ENCODE peak calls at places on chromosome 3, in six cellular contexts. W is left ventricle myocardium inferior, U is A673, K is OCI-LY7, A is upper lobe of left lung, Q is body of pancreas. Y is an unnamed sample.

GRCh38 chr3:54122046-54122801 is at the start of gene CACNA2D3:
- DNase-seq in Q (no peak), W (peak; percentile 72), U (peak; percentile 11), A (peak; percentile 45), K (no peak), Y (peak; percentile 71)

GRCh38 chr3:163877805-163878204 is 1200.5 kb downstream of the SI start:
- DNase-seq in Q (no peak), W (no peak), A (no peak), U (no peak), K (no peak), Y (no peak)

GRCh38 chr3:188707396-188708288 is 464.1 kb upstream of the TPRG1 start:
- DNase-seq in Q (no peak), A (no peak), W (no peak), K (no peak), U (no peak), Y (peak; percentile 66)

GRCh38 chr3:126401611-126402160 is 7.0 kb downstream of the CFAP100 start:
- DNase-seq in A (no peak), Q (no peak), K (no peak), U (no peak), W (no peak), Y (no peak)

GRCh38 chr3:71303627-71304260 is 279.8 kb downstream of the FOXP1 start:
- DNase-seq in K (no peak), Q (no peak), W (no peak), U (peak; percentile 28), A (no peak), Y (no peak)

GRCh38 chr3:10205461-10206165 is 40.9 kb downstream of the IRAK2 start:
- DNase-seq in W (no peak), K (no peak), A (no peak), Q (peak; percentile 76), U (no peak), Y (peak; percentile 85)

GRCh38 chr3:106345353-106346027 is 476.7 kb upstream of the CBLB start:
- DNase-seq in K (no peak), Q (no peak), W (no peak), A (peak; percentile 44), U (peak; percentile 34), Y (peak; percentile 94)

GRCh38 chr3:72223628-72224027 is 438.7 kb upstream of the PROK2 start:
- DNase-seq in A (no peak), W (no peak), K (no peak), U (no peak), Q (no peak), Y (no peak)

DNA sequence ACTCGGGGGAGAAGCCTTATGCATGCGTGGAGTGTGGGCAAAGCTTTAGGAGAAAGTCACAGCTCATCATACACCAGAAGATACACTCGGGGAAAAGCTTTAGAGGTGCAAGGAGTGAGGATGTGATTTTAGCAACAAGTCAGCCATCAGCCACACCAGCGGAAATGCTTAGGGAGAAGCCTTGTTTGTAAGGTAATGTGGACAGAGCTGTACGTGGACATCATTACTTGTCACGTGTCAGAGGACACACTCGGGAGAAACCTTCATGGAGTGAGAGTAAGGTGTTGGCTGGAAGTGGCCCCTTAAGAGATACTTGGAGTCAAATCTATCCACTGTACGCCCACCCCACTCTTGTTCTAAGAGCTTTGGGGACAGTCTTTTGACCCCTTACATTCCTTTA is 28.7 kb downstream of the ZNF589 start:
- DNase-seq in Q (no peak), W (no peak), K (no peak), U (no peak), A (no peak), Y (no peak)
- H3K9me3 ChIP-seq in Q (no peaks in the 10 kb centered on the region), W (no peaks in the 10 kb centered on the region), K (no peaks in the 10 kb centered on the region), U (no peaks in the 10 kb centered on the region), A (no peaks in the 10 kb centered on the region), Y (no peaks in the 10 kb centered on the region)

GRCh38 chr3:193826126-193826795 is 233.3 kb downstream of the OPA1 start:
- DNase-seq in K (no peak), A (no peak), Q (peak; percentile 68), U (no peak), W (no peak), Y (peak; percentile 69)
- TF ChIP-seq CTCF in K (no peak), A (no peak), Q (peak; percentile 38), U (no peak), W (no peak), Y (peak; percentile 14)

GRCh38 chr3:100384735-100385134 is 16.2 kb downstream of the TOMM70 start:
- DNase-seq in A (no peak), U (no peak), K (no peak), Q (no peak), W (no peak), Y (no peak)

GRCh38 chr3:100386437-100387064 is 14.3 kb downstream of the TOMM70 start:
- DNase-seq in W (no peak), K (no peak), U (no peak), A (no peak), Q (no peak), Y (no peak)

GRCh38 chr3:100389025-100389424 is 11.9 kb downstream of the TOMM70 start:
- DNase-seq in U (no peak), K (peak; percentile 2), W (no peak), A (no peak), Q (no peak), Y (no peak)
- H3K9me3 ChIP-seq in U (peaks cover 13% of the 10 kb centered on the region), K (peaks cover 25% of the 10 kb centered on the region), W (peaks cover 15% of the 10 kb centered on the region), A (no peaks in the 10 kb centered on the region), Q (no peaks in the 10 kb centered on the region), Y (no peaks in the 10 kb centered on the region)

DNA sequence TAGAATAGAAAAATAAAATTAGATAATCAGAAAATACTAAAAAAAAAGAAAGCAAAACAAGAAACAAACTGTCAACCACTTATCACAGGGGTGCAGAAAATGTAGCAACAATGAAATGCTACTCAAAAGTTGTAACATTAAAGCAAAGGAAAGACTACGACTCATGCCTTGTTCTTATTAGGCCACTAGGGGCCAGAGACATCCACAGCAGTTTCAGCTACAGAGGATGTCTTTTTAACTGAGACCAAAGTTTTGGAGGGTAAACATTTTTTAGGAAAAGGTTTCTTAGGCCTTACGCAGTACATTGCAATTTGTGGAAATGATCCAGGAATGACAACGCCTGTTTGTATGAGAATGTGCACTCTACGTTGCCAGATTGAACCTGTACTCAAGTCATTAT is 15.4 kb upstream of the CADM2 start:
- DNase-seq in Q (no peak), K (no peak), W (no peak), A (no peak), U (no peak), Y (no peak)
- TF ChIP-seq CTCF in Q (peak; percentile 5), K (no peak), W (no peak), A (no peak), U (peak; percentile 38), Y (no peak)

GRCh38 chr3:109696932-109697331 is 359.6 kb upstream of the DPPA4 start:
- DNase-seq in Q (no peak), K (no peak), U (no peak), A (no peak), W (no peak), Y (no peak)
- H3K9me3 ChIP-seq in Q (no peaks in the 10 kb centered on the region), K (no peaks in the 10 kb centered on the region), U (peaks cover 4% of the 10 kb centered on the region), A (no peaks in the 10 kb centered on the region), W (peaks cover 34% of the 10 kb centered on the region), Y (no peaks in the 10 kb centered on the region)

GRCh38 chr3:58218904-58219303 is 8.1 kb upstream of the DNASE1L3 start:
- DNase-seq in U (no peak), A (no peak), W (no peak), Q (no peak), K (no peak), Y (no peak)

GRCh38 chr3:58214484-58215316 is 3.9 kb upstream of the DNASE1L3 start:
- DNase-seq in U (no peak), A (no peak), K (peak; percentile 81), Q (no peak), W (no peak), Y (no peak)

GRCh38 chr3:58217209-58217811 is 6.5 kb upstream of the DNASE1L3 start:
- DNase-seq in A (peak; percentile 82), K (peak; percentile 84), W (peak; percentile 66), Q (peak; percentile 79), U (peak; percentile 76), Y (peak; percentile 71)

GRCh38 chr3:58215317-58216025 is 4.7 kb upstream of the DNASE1L3 start:
- DNase-seq in A (no peak), K (no peak), U (no peak), W (no peak), Q (no peak), Y (no peak)

GRCh38 chr3:58216496-58217197 is 5.9 kb upstream of the DNASE1L3 start:
- DNase-seq in Q (no peak), U (no peak), W (no peak), K (no peak), A (no peak), Y (no peak)
- TF ChIP-seq CTCF in Q (no peak), U (no peak), W (no peak), K (no peak), A (no peak), Y (no peak)

GRCh38 chr3:142285057-142285666 is 59.8 kb upstream of the GK5 start:
- DNase-seq in W (no peak), A (no peak), Q (no peak), U (peak; percentile 93), K (no peak), Y (no peak)
- H3K9me3 ChIP-seq in W (peaks cover 24% of the 10 kb centered on the region), A (peaks cover 10% of the 10 kb centered on the region), Q (no peaks in the 10 kb centered on the region), U (peaks cover 31% of the 10 kb centered on the region), K (peaks cover 33% of the 10 kb centered on the region), Y (no peaks in the 10 kb centered on the region)

DNA sequence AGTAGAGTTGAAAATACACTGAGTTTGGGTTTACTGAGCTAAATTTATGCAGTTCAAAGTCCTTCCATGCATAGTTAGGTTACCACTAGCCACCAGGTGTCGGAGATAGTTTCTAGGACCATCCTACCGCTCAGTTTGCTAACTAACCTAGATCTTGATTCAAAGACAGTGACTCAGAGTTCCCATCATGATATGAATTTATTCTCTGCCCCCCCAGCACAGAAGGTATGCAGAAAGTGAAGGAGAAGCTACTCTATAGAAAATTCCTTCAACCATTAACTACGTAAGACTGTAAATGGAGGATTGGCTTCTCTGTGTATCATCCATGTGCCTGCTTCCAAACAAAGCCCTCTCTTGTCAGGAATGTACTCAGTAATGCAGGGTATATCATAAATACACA is 106.1 kb upstream of the SLC6A6 start:
- DNase-seq in Q (no peak), W (no peak), K (no peak), A (no peak), U (no peak), Y (no peak)
- TF ChIP-seq CTCF in Q (no peak), W (no peak), K (no peak), A (no peak), U (no peak), Y (no peak)

GRCh38 chr3:138649134-138649533 is 40.6 kb downstream of the FAIM start:
- DNase-seq in A (no peak), K (no peak), U (no peak), Q (no peak), W (no peak), Y (no peak)

GRCh38 chr3:138646008-138646407 is 37.4 kb downstream of the FAIM start:
- DNase-seq in A (no peak), W (no peak), Q (no peak), K (no peak), U (no peak), Y (no peak)

GRCh38 chr3:138642226-138642926 is 33.8 kb downstream of the FAIM start:
- DNase-seq in Q (no peak), W (no peak), A (no peak), K (no peak), U (no peak), Y (no peak)

GRCh38 chr3:138642927-138643253 is 34.3 kb downstream of the FAIM start:
- DNase-seq in U (no peak), Q (no peak), A (no peak), W (no peak), K (no peak), Y (no peak)

GRCh38 chr3:138646527-138646926 is 38.0 kb downstream of the FAIM start:
- DNase-seq in K (no peak), A (no peak), U (no peak), Q (no peak), W (no peak), Y (no peak)
- H3K9me3 ChIP-seq in K (peaks cover 4% of the 10 kb centered on the region), A (peaks cover 53% of the 10 kb centered on the region), U (peaks cover 34% of the 10 kb centered on the region), Q (peaks cover 7% of the 10 kb centered on the region), W (peaks cover 66% of the 10 kb centered on the region), Y (no peaks in the 10 kb centered on the region)